ENCODE peak calls at places on chromosomes 4 and X, in ten cellular contexts. C is colonic mucosa, W is activated T-helper 1 cell treated with Interleukin-2 at 50 U/mL for 16 hours, T is Right ventricle myocardium inferior, M is HCEC 1CT, H is HFFc6, Y is skeletal muscle cell, X is WTC11, V is fibroblast of lung, O is mammary epithelial cell. Q is an unnamed sample.

GRCh38 chrX:130637591-130637990 is 235.8 kb downstream of the RBMX2 start:
- DNase-seq in C (no peak), W (no peak), T (no peak), M (peak; percentile 34), H (no peak), Y (peak; percentile 25), X (no peak), V (peak; percentile 31), O (no peak), Q (no peak)

GRCh38 chr4:158710814-158711213 is 12.4 kb downstream of the PPID start:
- DNase-seq in C (no peak), W (no peak), T (no peak), M (no peak), H (peak; percentile 19), Y (no peak), X (no peak), V (peak; percentile 18), O (no peak), Q (no peak)

GRCh38 chrX:105765691-105766090 is 56.6 kb upstream of the NRK start:
- DNase-seq in C (no peak), W (no peak), T (no peak), M (no peak), H (no peak), Y (peak; percentile 3), X (no peak), V (no peak), O (no peak), Q (no peak)

GRCh38 chr4:27921236-27921635 is 1060.6 kb downstream of the STIM2 start:
- DNase-seq in C (no peak), W (no peak), T (no peak), M (peak; percentile 2), H (peak; percentile 48), Y (peak; percentile 38), X (no peak), V (peak; percentile 15), O (peak; percentile 3), Q (no peak)

GRCh38 chr4:59936566-59936965 is 1263.6 kb upstream of the ADGRL3 start:
- DNase-seq in C (no peak), W (no peak), T (no peak), M (no peak), H (no peak), Y (no peak), X (no peak), V (no peak), O (no peak), Q (no peak)

GRCh38 chrX:84133023-84133422 is 55.0 kb downstream of the RPS6KA6 start:
- DNase-seq in C (no peak), W (no peak), T (no peak), M (peak; percentile 10), H (no peak), Y (no peak), X (no peak), V (no peak), O (no peak), Q (no peak)

GRCh38 chr4:16083217-16084191 is at the start of gene PROM1:
- DNase-seq in C (peak; percentile 60), W (no peak), T (no peak), M (no peak), H (no peak), Y (no peak), X (peak; percentile 74), V (no peak), O (no peak), Q (no peak)

GRCh38 chr4:53227451-53227850 is 138.4 kb downstream of the SCFD2 start:
- DNase-seq in C (no peak), W (no peak), T (no peak), M (no peak), H (no peak), Y (no peak), X (no peak), V (no peak), O (no peak), Q (no peak)

GRCh38 chr4:932713-933070 is 432 bp downstream of the TMEM175 start:
- DNase-seq in C (peak; percentile 37), W (no peak), T (no peak), M (no peak), H (no peak), Y (no peak), X (no peak), V (no peak), O (no peak), Q (no peak)

Q was measured in GDM1.